ENCODE peak calls at places on chromosomes 2 and 18, in eight cellular contexts. E is hepatocyte, Y is nucleus accumbens, X is T-helper 22 cell, Z is EL, U is HFFc6, H is sciatic nerve, R is memory B cell. D is an unnamed sample.

GRCh38 chr2:118857677-118858484 is 10.4 kb upstream of the EN1 start:
- DNase-seq in Z (no peak), H (no peak), U (no peak), Y (no peak), R (peak), X (no peak), E (no peak), D (no peak)

GRCh38 chr2:106649306-106649705 is 162.1 kb downstream of the CD8B2 start:
- DNase-seq in E (no peak), R (no peak), U (no peak), Y (no peak), H (no peak), Z (no peak), X (no peak), D (no peak)

GRCh38 chr2:229780856-229781773 is 66.8 kb upstream of the DNER start:
- DNase-seq in U (peak), Z (peak), E (peak), X (no peak), H (no peak), R (no peak), Y (no peak), D (no peak)

GRCh38 chr18:72762505-72763122 is 105.2 kb downstream of the NETO1 start:
- DNase-seq in Z (peak), R (no peak), X (no peak), Y (no peak), E (peak), U (peak), H (no peak), D (no peak)

GRCh38 chr18:27595121-27595848 is 410.2 kb upstream of the CHST9 start:
- DNase-seq in R (no peak), X (no peak), Z (no peak), U (no peak), Y (no peak), E (no peak), H (no peak), D (no peak)

GRCh38 chr2:161351678-161352077 is 43.5 kb downstream of the PSMD14 start:
- DNase-seq in Y (no peak), R (no peak), X (no peak), H (no peak), U (no peak), Z (no peak), E (no peak), D (no peak)

GRCh38 chr2:179862898-179863458 is 1.6 kb upstream of the ZNF385B start:
- DNase-seq in E (no peak), Z (no peak), X (no peak), H (no peak), U (no peak), Y (no peak), R (no peak), D (no peak)

GRCh38 chr2:32688511-32688910 is 60.7 kb downstream of the TTC27 start:
- DNase-seq in R (no peak), U (peak), H (no peak), E (no peak), Z (peak), Y (no peak), X (no peak), D (no peak)

GRCh38 chr18:8730080-8730827 is 24.9 kb downstream of the MTCL1 start:
- DNase-seq in Z (peak), U (no peak), X (no peak), Y (no peak), E (peak), R (no peak), H (peak), D (no peak)

GRCh38 chr2:25877431-25878360 is 591 bp downstream of the ASXL2 start:
- DNase-seq in Z (peak), X (peak), U (peak), E (peak), Y (peak), R (peak), H (peak), D (no peak)

GRCh38 chr2:30225131-30225762 is 6.1 kb upstream of the LBH start:
- DNase-seq in H (no peak), Y (no peak), R (no peak), U (peak), Z (peak), E (peak), X (peak), D (no peak)

GRCh38 chr2:28408764-28409599 is 16.3 kb downstream of the FOSL2 start:
- DNase-seq in H (no peak), Z (peak), U (no peak), R (no peak), E (no peak), X (peak), Y (no peak), D (no peak)

GRCh38 chr18:54392621-54393023 is 34.9 kb downstream of the C18orf54 start:
- DNase-seq in Y (no peak), H (no peak), U (peak), E (peak), R (no peak), Z (peak), X (no peak), D (no peak)

GRCh38 chr2:169320561-169320960 is 41.8 kb downstream of the LRP2 start:
- DNase-seq in X (no peak), H (no peak), E (no peak), Z (no peak), R (no peak), Y (no peak), U (no peak), D (no peak)

GRCh38 chr2:134189009-134189717 is 64.7 kb upstream of the MGAT5 start:
- DNase-seq in Z (peak), H (no peak), R (no peak), U (no peak), Y (no peak), X (no peak), E (peak), D (no peak)

GRCh38 chr2:199449455-199449854 is 8.3 kb downstream of the SATB2 start:
- DNase-seq in Z (peak), Y (no peak), E (no peak), U (no peak), H (no peak), X (no peak), R (no peak), D (no peak)

GRCh38 chr2:19251554-19251953 is 106.9 kb downstream of the OSR1 start:
- DNase-seq in U (no peak), Z (no peak), H (no peak), Y (no peak), X (no peak), R (no peak), E (no peak), D (no peak)

GRCh38 chr2:138771534-138771933 is 8.7 kb downstream of the NXPH2 start:
- DNase-seq in Z (no peak), Y (no peak), H (no peak), E (no peak), R (no peak), X (no peak), U (no peak), D (no peak)

GRCh38 chr2:120735750-120736170 is at the start of gene GLI2:
- DNase-seq in H (peak), E (peak), X (no peak), U (peak), R (no peak), Y (peak), Z (peak), D (no peak)

GRCh38 chr2:9763356-9764152 is 79.7 kb upstream of the TAF1B start:
- DNase-seq in U (no peak), Z (no peak), R (no peak), Y (no peak), H (no peak), E (peak), X (no peak), D (no peak)

GRCh38 chr18:57943723-57944122 is 100.3 kb upstream of the NEDD4L start:
- DNase-seq in Y (no peak), X (no peak), E (no peak), H (no peak), R (no peak), Z (peak), U (peak), D (no peak)

GRCh38 chr2:215531284-215531683 is 95.4 kb upstream of the FN1 start:
- DNase-seq in R (no peak), H (no peak), X (no peak), Z (peak), Y (no peak), E (peak), U (peak), D (no peak)

GRCh38 chr2:197011777-197012641 is 85.5 kb upstream of the PGAP1 start:
- DNase-seq in U (peak), R (no peak), Y (peak), Z (peak), H (no peak), E (peak), X (no peak), D (no peak)

GRCh38 chr18:25225152-25225551 is 126.8 kb downstream of the ZNF521 start:
- DNase-seq in X (no peak), Y (no peak), H (no peak), U (no peak), E (no peak), R (no peak), Z (no peak), D (no peak)

GRCh38 chr2:201628545-201628944 is 14.8 kb downstream of the TMEM237 start:
- DNase-seq in Z (peak), U (peak), Y (no peak), R (no peak), X (no peak), E (no peak), H (no peak), D (no peak)

GRCh38 chr2:214593723-214594122 is 182.9 kb downstream of the VWC2L start:
- DNase-seq in H (no peak), X (no peak), Z (peak), E (peak), U (peak), Y (no peak), R (no peak), D (no peak)

GRCh38 chr18:7754725-7755181 is 187.6 kb downstream of the PTPRM start:
- DNase-seq in U (no peak), Z (no peak), Y (no peak), R (no peak), H (no peak), E (peak), X (no peak), D (no peak)

GRCh38 chr2:11446733-11447248 is 19.2 kb downstream of the E2F6 start:
- DNase-seq in U (peak), X (peak), Z (peak), Y (no peak), H (peak), E (peak), R (peak), D (no peak)

GRCh38 chr2:172101008-172101706 is 1.5 kb downstream of the DLX2 start:
- DNase-seq in Z (peak), R (peak), U (no peak), E (no peak), H (peak), X (no peak), Y (no peak), D (no peak)

GRCh38 chr2:227035678-227036077 is 128.3 kb downstream of the COL4A4 start:
- DNase-seq in Z (no peak), U (no peak), H (no peak), X (no peak), R (no peak), Y (no peak), E (no peak), D (no peak)

GRCh38 chr2:172962824-172963223 is 112.8 kb upstream of the MAP3K20 start:
- DNase-seq in Z (peak), E (no peak), X (no peak), R (no peak), Y (no peak), H (no peak), U (peak), D (no peak)

GRCh38 chr18:34643982-34644381 is 66.1 kb upstream of the DTNA start:
- DNase-seq in Y (no peak), X (no peak), R (no peak), Z (no peak), H (no peak), U (no peak), E (no peak), D (no peak)